ENCODE peak calls at places on chromosome 17, in four cellular contexts. R, E, A and H are unnamed samples.

GRCh38 chr17:39486242-39486641 is 25.0 kb downstream of the CDK12 start:
- DNase-seq in R (no peak), E (no peak), A (no peak), H (no peak)

GRCh38 chr17:50027639-50028206 is 28.2 kb upstream of the ITGA3 start:
- DNase-seq in R (peak), E (peak), A (peak), H (no peak)

GRCh38 chr17:49574283-49574892 is 1.3 kb upstream of the NXPH3 start:
- DNase-seq in R (no peak), E (no peak), A (peak), H (no peak)

GRCh38 chr17:40067710-40068109 is 4.9 kb downstream of the THRA start:
- DNase-seq in R (no peak), E (no peak), A (no peak), H (no peak)

GRCh38 chr17:78953356-78954350 is 26.1 kb downstream of the LGALS3BP start:
- DNase-seq in R (peak), E (no peak), A (no peak), H (no peak)

GRCh38 chr17:42107597-42108576 is 4.6 kb downstream of the DHX58 start:
- DNase-seq in R (no peak), E (peak), A (peak), H (peak)

GRCh38 chr17:31339906-31340661 is 18.7 kb upstream of the EVI2A start:
- DNase-seq in R (no peak), E (no peak), A (no peak), H (no peak)

GRCh38 chr17:40068917-40069750 is 6.4 kb downstream of the THRA start:
- DNase-seq in R (peak), E (peak), A (peak), H (peak)

GRCh38 chr17:49585422-49586027 is 9.9 kb downstream of the NXPH3 start:
- DNase-seq in R (no peak), E (no peak), A (no peak), H (no peak)

GRCh38 chr17:66573078-66573477 is 261.8 kb upstream of the CACNG5 start:
- DNase-seq in R (no peak), E (no peak), A (no peak), H (no peak)

GRCh38 chr17:40884708-40885512 is at the start of gene KRT20:
- DNase-seq in R (no peak), E (no peak), A (no peak), H (no peak)

GRCh38 chr17:46774108-46774737 is 44.3 kb downstream of the WNT3 start:
- DNase-seq in R (no peak), E (no peak), A (no peak), H (no peak)

GRCh38 chr17:80949451-80950421 is 41.9 kb upstream of the CHMP6 start:
- DNase-seq in R (no peak), E (no peak), A (peak), H (peak)

GRCh38 chr17:80847506-80848230 is 144.0 kb upstream of the CHMP6 start:
- DNase-seq in R (no peak), E (no peak), A (peak), H (no peak)

GRCh38 chr17:69828087-69828486 is 246.9 kb upstream of the KCNJ16 start:
- DNase-seq in R (no peak), E (peak), A (no peak), H (no peak)

GRCh38 chr17:33987162-33987561 is 267.9 kb upstream of the CCL2 start:
- DNase-seq in R (no peak), E (no peak), A (no peak), H (no peak)
- TF ChIP-seq CTCF in R (no peak), E (no peak), A (no peak), H (no peak)

DNA sequence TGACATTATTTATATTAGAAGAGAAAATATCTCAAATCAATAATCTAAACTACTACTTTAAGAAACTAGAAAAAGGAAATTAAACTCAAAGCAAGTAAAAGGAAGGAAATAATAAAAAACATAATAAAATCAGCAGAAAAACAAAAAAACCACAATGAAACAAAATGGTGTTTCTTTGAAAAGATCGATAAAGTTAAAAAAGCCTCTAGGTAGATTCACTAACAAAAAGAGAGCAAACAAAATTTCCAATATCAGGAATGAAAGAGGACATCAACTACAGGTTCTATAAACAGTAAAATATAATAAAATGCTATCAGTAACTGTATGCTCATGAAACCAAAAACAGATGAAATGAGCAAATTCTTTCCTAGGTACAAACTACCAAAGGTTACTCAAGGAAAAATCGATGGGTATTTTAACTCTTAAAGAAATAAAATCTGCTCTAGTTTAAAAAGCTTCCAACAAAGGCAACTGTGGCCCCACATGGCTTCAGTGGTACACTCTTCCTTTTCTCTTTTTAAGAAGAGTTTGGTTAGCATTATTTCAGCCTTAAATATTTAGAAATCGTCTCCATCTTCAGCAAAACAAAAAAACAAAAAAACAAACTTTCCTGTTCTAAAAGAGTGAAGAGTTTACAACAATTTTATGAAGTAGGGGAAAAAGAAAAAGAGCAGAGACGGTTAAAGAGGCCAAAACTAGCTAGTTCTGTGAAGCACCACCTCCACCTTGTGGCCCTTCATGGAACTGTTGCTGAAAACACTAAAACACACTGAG is 102.2 kb downstream of the TRIM37 start:
- DNase-seq in R (peak), E (peak), A (no peak), H (no peak)
- TF ChIP-seq CTCF in R (peak), E (peak), A (peak), H (peak)

DNA sequence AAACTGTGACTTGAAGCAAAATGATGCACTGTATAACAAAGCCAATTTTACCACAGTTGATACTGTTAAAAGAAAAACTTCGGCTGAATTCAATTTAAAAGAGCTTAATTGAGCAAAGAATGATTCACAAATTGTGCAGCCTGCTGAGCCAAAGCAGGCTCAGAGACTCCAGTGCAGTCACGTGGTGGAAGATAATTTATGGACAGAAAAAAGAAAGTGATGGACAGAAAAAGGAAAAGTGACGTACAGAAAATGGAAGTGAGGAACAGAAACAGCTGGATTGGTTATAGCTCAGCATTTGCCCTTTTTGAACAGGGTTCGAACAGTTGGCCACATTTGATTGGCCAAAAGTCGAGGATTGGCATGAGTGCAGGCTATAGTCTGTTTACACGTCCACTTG is 25.7 kb downstream of the ZSWIM7 start:
- DNase-seq in R (no peak), E (no peak), A (no peak), H (no peak)
- TF ChIP-seq CTCF in R (no peak), E (no peak), A (no peak), H (no peak)

DNA sequence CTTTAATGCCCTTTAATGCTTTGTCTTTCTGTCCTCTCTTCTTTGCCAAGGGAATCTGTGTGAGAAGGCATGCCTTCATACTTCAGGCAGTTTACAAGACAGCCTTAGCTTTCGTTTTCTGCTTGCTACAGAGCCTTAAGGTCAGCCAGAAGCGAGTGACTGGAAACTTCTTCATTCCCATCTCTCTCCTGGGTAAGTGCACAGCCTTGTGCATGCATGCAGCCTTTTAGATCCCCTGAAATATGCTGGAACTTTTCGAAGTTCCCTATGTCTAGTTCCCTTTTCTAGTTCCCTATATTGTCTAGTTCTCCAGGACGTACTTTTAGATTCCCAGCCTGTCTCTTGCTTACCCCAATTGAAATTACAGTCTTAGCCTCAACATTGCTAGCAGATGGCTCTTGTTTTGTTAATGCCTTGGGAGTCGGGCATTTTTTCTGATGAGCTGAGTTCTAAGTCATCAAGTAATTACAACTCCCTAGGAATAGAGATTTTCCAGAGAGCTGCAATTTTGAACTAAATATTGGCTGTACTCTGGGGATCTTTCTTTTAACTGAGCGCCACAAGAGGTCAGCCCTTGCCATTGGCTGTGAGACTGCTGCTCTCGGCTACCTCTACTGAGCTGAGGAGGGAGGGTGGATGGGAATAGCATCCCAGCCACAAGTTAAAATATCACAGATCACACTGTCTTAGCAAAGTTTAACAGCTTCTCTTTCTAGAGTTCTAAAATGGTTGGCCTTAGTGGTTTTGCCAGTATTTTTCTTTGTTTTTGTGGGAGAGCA is 22.7 kb upstream of the PPM1D start:
- DNase-seq in R (peak), E (no peak), A (no peak), H (no peak)
- TF ChIP-seq CTCF in R (no peak), E (no peak), A (peak), H (no peak)

DNA sequence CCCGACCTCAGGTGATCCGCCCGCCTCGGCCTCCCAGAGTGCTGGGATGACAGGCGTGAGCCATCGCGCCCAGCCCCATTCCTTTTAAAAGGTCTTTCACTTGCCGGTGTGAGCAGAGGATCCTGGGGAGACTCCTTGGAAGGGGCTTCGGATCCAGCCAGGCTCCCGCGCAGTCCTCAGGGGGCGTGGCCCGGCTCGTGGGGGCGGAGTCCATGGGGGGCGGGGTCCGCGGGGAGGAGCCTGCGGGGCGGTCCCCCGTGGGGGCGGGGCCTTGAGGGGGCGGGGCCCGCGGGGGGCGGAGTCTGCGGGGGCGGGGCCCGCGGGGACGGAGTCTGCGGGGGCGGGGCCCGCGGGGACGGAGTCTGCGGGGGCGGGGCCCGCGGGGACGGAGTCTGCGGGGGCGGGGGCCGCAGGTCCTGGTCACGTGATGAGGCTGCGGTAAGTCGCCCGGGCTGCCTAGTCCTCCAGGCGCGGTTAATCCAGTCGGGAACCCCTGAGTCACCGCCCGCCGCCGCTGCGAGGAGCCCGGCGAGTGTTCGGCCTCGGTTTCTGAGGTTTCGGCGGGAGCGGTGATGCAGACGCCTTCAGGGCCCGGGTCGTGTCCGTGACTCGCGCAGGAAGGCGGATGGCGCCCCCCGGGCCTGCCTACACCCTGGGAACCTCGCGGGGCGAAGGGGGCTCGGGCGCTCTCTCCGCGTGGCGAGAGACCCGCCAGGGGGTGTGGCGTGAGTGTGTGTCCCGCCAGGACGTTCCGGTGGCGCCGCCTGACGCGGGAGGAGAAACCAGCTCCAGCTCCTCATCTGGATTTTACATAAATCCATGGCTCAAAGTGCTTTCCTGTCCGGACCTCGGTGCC is 23.6 kb upstream of the ABR start:
- DNase-seq in R (peak), E (peak), A (peak), H (no peak)
- TF ChIP-seq CTCF in R (no peak), E (no peak), A (no peak), H (no peak)

DNA sequence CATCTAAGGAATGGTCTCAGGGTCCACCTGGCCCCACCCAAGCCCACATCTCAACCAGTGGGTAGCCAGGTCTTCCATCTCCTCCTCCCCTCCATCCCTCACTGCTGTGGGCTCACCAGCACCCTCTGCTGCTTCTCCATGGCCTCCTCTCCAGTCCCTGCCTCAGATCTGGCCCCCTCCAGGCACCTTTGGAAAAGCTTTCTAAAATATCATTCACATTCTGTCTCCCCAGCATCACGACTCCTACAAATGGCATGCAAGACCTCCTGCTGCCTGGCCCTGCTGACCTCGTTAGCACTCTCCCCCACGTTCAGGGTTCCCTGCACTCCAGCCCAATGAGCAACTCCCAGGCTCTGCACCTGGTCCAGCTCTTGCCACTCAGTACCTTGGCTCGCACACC is 13.7 kb downstream of the GLP2R start:
- DNase-seq in R (no peak), E (no peak), A (no peak), H (no peak)
- TF ChIP-seq CTCF in R (no peak), E (no peak), A (no peak), H (no peak)

GRCh38 chr17:75878174-75878998 is at the start of gene TRIM47:
- DNase-seq in R (peak), E (no peak), A (peak), H (no peak)
- TF ChIP-seq CTCF in R (peak), E (no peak), A (no peak), H (no peak)

GRCh38 chr17:5111402-5112204 is at the start of gene ZNF232:
- DNase-seq in R (peak), E (peak), A (peak), H (peak)
- TF ChIP-seq CTCF in R (no peak), E (no peak), A (no peak), H (no peak)

GRCh38 chr17:35117984-35118383 is 1.7 kb downstream of the RAD51D start:
- DNase-seq in R (no peak), E (no peak), A (no peak), H (no peak)
- TF ChIP-seq CTCF in R (no peak), E (no peak), A (peak), H (no peak)

GRCh38 chr17:17439971-17440843 is 36.6 kb upstream of the MED9 start:
- DNase-seq in R (peak), E (peak), A (peak), H (no peak)
- TF ChIP-seq CTCF in R (no peak), E (no peak), A (peak), H (peak)